ENCODE peak calls at places on chromosomes 16 and 17, in eight cellular contexts. One of them, this sample, is unnamed.

GRCh38 chr16:87860553-87861299 is 8.6 kb downstream of the SLC7A5 start:
- DNase-seq in adrenal gland: peak
- DNase-seq in AG10803: peak
- DNase-seq in nephron progenitor cell: peak
- DNase-seq in AG04450: no peak
- DNase-seq in A549: peak
- DNase-seq in foreskin fibroblast: peak
- DNase-seq in heart right ventricle: no peak
- DNase-seq in this sample: peak

GRCh38 chr17:8632087-8632486 is 1.6 kb upstream of the MYH10 start:
- DNase-seq in adrenal gland: no peak
- DNase-seq in AG10803: no peak
- DNase-seq in nephron progenitor cell: peak
- DNase-seq in AG04450: no peak
- DNase-seq in A549: no peak
- DNase-seq in foreskin fibroblast: no peak
- DNase-seq in heart right ventricle: no peak
- DNase-seq in this sample: no peak

GRCh38 chr17:50916026-50916707 is 50.0 kb upstream of the TOB1 start:
- DNase-seq in adrenal gland: no peak
- DNase-seq in AG10803: peak
- DNase-seq in nephron progenitor cell: no peak
- DNase-seq in AG04450: no peak
- DNase-seq in A549: no peak
- DNase-seq in foreskin fibroblast: no peak
- DNase-seq in heart right ventricle: no peak
- DNase-seq in this sample: peak

GRCh38 chr17:78529871-78530670 is 47.1 kb downstream of the DNAH17 start:
- DNase-seq in adrenal gland: peak
- DNase-seq in AG10803: no peak
- DNase-seq in nephron progenitor cell: no peak
- DNase-seq in AG04450: no peak
- DNase-seq in A549: no peak
- DNase-seq in foreskin fibroblast: no peak
- DNase-seq in heart right ventricle: no peak
- DNase-seq in this sample: no peak

GRCh38 chr17:46950615-46950996 is 27.6 kb downstream of the GOSR2 start:
- DNase-seq in adrenal gland: no peak
- DNase-seq in AG10803: no peak
- DNase-seq in nephron progenitor cell: no peak
- DNase-seq in AG04450: no peak
- DNase-seq in A549: no peak
- DNase-seq in foreskin fibroblast: no peak
- DNase-seq in heart right ventricle: no peak
- DNase-seq in this sample: no peak

GRCh38 chr17:69978056-69978646 is 96.9 kb upstream of the KCNJ16 start:
- DNase-seq in adrenal gland: no peak
- DNase-seq in AG10803: no peak
- DNase-seq in nephron progenitor cell: no peak
- DNase-seq in AG04450: no peak
- DNase-seq in A549: no peak
- DNase-seq in foreskin fibroblast: no peak
- DNase-seq in heart right ventricle: no peak
- DNase-seq in this sample: no peak

GRCh38 chr17:68398731-68399637 is 58.3 kb downstream of the WIPI1 start:
- DNase-seq in adrenal gland: peak
- DNase-seq in AG10803: peak
- DNase-seq in nephron progenitor cell: peak
- DNase-seq in AG04450: peak
- DNase-seq in A549: peak
- DNase-seq in foreskin fibroblast: peak
- DNase-seq in heart right ventricle: peak
- DNase-seq in this sample: no peak

GRCh38 chr16:78375055-78375679 is 275.7 kb downstream of the WWOX start:
- DNase-seq in adrenal gland: no peak
- DNase-seq in AG10803: no peak
- DNase-seq in nephron progenitor cell: no peak
- DNase-seq in AG04450: no peak
- DNase-seq in A549: no peak
- DNase-seq in foreskin fibroblast: no peak
- DNase-seq in heart right ventricle: no peak
- DNase-seq in this sample: no peak

GRCh38 chr16:2089676-2090480 is 42.1 kb downstream of the TSC2 start:
- DNase-seq in adrenal gland: peak
- DNase-seq in AG10803: no peak
- DNase-seq in nephron progenitor cell: no peak
- DNase-seq in AG04450: no peak
- DNase-seq in A549: no peak
- DNase-seq in foreskin fibroblast: no peak
- DNase-seq in heart right ventricle: no peak
- DNase-seq in this sample: no peak

GRCh38 chr16:2090481-2090797 is 42.7 kb downstream of the TSC2 start:
- DNase-seq in adrenal gland: peak
- DNase-seq in AG10803: no peak
- DNase-seq in nephron progenitor cell: no peak
- DNase-seq in AG04450: no peak
- DNase-seq in A549: no peak
- DNase-seq in foreskin fibroblast: no peak
- DNase-seq in heart right ventricle: no peak
- DNase-seq in this sample: no peak

GRCh38 chr16:2092866-2093265 is 42.8 kb downstream of the PKD1 start:
- DNase-seq in adrenal gland: no peak
- DNase-seq in AG10803: no peak
- DNase-seq in nephron progenitor cell: no peak
- DNase-seq in AG04450: no peak
- DNase-seq in A549: no peak
- DNase-seq in foreskin fibroblast: no peak
- DNase-seq in heart right ventricle: no peak
- DNase-seq in this sample: no peak

GRCh38 chr16:2091722-2092620 is 43.7 kb downstream of the PKD1 start:
- DNase-seq in adrenal gland: peak
- DNase-seq in AG10803: no peak
- DNase-seq in nephron progenitor cell: no peak
- DNase-seq in AG04450: no peak
- DNase-seq in A549: no peak
- DNase-seq in foreskin fibroblast: no peak
- DNase-seq in heart right ventricle: no peak
- DNase-seq in this sample: no peak

DNA sequence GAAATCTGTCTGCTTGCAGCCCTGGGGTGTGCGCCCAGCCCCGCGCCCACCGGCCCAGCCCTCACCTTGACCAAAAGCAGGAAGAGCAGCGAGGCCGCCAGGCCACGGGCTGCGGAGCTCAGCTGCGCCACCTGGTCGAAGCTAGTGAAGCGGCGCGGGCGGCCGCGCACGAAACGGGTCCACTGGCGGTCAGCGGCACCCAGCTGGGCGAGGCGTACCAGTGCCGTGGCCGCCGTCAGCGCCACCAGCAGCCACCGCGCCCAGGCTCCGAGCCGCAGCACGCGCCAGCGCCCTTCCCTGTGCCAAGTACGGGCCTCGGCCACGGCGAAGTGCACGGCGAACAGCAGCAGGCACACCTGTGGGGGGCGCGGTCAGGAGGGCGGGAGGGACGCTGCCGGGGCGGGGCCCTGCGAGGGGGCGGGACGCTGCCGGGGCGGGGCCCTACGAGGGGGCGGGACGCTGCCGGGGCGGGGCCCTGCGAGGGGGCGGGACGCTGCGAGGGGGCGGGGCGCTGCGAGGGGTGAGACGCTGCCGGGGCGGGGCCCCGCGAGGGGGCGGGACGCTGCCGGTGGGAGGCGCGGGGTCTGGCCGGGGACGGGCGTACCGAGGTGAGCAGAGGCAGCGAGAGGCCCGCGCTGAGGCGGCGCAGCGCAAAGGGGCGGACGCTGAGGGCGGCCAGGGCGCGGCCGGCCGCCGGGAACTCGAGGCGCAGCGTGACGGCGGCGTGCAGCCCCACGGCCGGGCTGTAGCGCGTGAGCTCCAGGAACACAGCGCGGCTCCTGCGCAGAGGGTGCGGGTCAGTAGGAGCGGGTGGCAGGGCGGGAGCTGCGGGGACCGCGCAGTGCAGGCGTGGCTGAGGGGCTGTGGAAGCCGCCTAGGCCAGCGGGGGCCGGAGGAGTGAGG is 43.3 kb downstream of the TSC2 start:
- DNase-seq in adrenal gland: peak
- DNase-seq in AG10803: no peak
- DNase-seq in nephron progenitor cell: peak
- DNase-seq in AG04450: no peak
- DNase-seq in A549: peak
- DNase-seq in foreskin fibroblast: peak
- DNase-seq in heart right ventricle: peak
- DNase-seq in this sample: no peak
- TF ChIP-seq CTCF in adrenal gland: peak
- TF ChIP-seq CTCF in AG10803: no peak
- TF ChIP-seq CTCF in nephron progenitor cell: peak
- TF ChIP-seq CTCF in AG04450: no peak
- TF ChIP-seq CTCF in A549: peak
- TF ChIP-seq CTCF in foreskin fibroblast: no peak
- TF ChIP-seq CTCF in heart right ventricle: peak
- TF ChIP-seq CTCF in this sample: no peak

GRCh38 chr17:2175294-2175628 is 120.4 kb downstream of the HIC1 start:
- DNase-seq in adrenal gland: no peak
- DNase-seq in AG10803: peak
- DNase-seq in nephron progenitor cell: no peak
- DNase-seq in AG04450: no peak
- DNase-seq in A549: no peak
- DNase-seq in foreskin fibroblast: peak
- DNase-seq in heart right ventricle: no peak
- DNase-seq in this sample: no peak
- TF ChIP-seq CTCF in adrenal gland: no peak
- TF ChIP-seq CTCF in AG10803: no peak
- TF ChIP-seq CTCF in nephron progenitor cell: no peak
- TF ChIP-seq CTCF in AG04450: no peak
- TF ChIP-seq CTCF in A549: no peak
- TF ChIP-seq CTCF in foreskin fibroblast: no peak
- TF ChIP-seq CTCF in heart right ventricle: no peak
- TF ChIP-seq CTCF in this sample: no peak

DNA sequence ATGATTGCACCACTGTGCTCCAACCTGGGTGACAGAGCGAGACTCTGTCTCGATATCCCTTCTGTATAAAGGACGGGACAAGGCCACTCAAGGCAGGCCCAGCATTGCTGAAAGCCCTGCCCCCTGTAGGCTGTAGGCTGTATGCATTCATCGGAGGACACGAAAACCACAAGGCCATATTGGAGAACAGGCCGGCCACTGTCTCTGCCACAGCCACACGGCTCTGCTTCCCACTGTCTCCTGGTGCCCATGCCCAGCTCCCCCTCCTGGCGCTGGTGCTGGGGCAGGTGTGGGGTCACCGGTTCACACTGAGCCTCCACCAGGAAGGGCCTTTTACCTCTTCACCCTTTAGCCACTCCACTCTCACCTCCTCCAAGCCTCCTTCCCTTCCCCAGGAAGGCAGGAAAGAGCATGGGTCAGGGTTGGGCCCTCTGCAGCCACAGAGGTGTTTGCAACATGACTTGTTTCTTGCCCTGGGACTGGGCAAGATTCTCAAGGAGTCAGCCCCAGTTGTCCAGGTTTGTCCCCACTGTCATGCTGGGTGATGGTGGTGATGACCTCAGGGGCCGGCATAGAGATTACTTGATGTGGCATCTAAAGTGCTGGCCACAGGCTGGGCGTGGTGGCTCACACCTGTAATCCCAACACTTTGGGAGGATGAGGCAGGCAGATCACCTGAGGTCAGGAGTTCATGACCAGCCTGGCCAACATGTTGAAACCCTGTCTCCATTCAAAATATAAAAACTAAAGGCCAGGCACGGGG is 5.3 kb upstream of the NTN3 start:
- DNase-seq in adrenal gland: no peak
- DNase-seq in AG10803: no peak
- DNase-seq in nephron progenitor cell: no peak
- DNase-seq in AG04450: no peak
- DNase-seq in A549: peak
- DNase-seq in foreskin fibroblast: no peak
- DNase-seq in heart right ventricle: no peak
- DNase-seq in this sample: no peak
- TF ChIP-seq CTCF in adrenal gland: no peak
- TF ChIP-seq CTCF in AG10803: peak
- TF ChIP-seq CTCF in nephron progenitor cell: peak
- TF ChIP-seq CTCF in AG04450: peak
- TF ChIP-seq CTCF in A549: no peak
- TF ChIP-seq CTCF in foreskin fibroblast: peak
- TF ChIP-seq CTCF in heart right ventricle: no peak
- TF ChIP-seq CTCF in this sample: peak

GRCh38 chr17:4738136-4739121 is 1.2 kb upstream of the ZMYND15 start:
- DNase-seq in adrenal gland: no peak
- DNase-seq in AG10803: no peak
- DNase-seq in nephron progenitor cell: no peak
- DNase-seq in AG04450: no peak
- DNase-seq in A549: no peak
- DNase-seq in foreskin fibroblast: no peak
- DNase-seq in heart right ventricle: no peak
- DNase-seq in this sample: no peak

GRCh38 chr17:4741544-4741943 is 1.8 kb upstream of the CXCL16 start:
- DNase-seq in adrenal gland: no peak
- DNase-seq in AG10803: no peak
- DNase-seq in nephron progenitor cell: no peak
- DNase-seq in AG04450: no peak
- DNase-seq in A549: no peak
- DNase-seq in foreskin fibroblast: no peak
- DNase-seq in heart right ventricle: no peak
- DNase-seq in this sample: no peak

GRCh38 chr17:4740025-4740351 is 260 bp upstream of the CXCL16 start:
- DNase-seq in adrenal gland: no peak
- DNase-seq in AG10803: no peak
- DNase-seq in nephron progenitor cell: no peak
- DNase-seq in AG04450: no peak
- DNase-seq in A549: no peak
- DNase-seq in foreskin fibroblast: no peak
- DNase-seq in heart right ventricle: no peak
- DNase-seq in this sample: no peak

GRCh38 chr17:4740584-4740983 is 856 bp upstream of the CXCL16 start:
- DNase-seq in adrenal gland: no peak
- DNase-seq in AG10803: no peak
- DNase-seq in nephron progenitor cell: no peak
- DNase-seq in AG04450: no peak
- DNase-seq in A549: no peak
- DNase-seq in foreskin fibroblast: no peak
- DNase-seq in heart right ventricle: no peak
- DNase-seq in this sample: no peak

DNA sequence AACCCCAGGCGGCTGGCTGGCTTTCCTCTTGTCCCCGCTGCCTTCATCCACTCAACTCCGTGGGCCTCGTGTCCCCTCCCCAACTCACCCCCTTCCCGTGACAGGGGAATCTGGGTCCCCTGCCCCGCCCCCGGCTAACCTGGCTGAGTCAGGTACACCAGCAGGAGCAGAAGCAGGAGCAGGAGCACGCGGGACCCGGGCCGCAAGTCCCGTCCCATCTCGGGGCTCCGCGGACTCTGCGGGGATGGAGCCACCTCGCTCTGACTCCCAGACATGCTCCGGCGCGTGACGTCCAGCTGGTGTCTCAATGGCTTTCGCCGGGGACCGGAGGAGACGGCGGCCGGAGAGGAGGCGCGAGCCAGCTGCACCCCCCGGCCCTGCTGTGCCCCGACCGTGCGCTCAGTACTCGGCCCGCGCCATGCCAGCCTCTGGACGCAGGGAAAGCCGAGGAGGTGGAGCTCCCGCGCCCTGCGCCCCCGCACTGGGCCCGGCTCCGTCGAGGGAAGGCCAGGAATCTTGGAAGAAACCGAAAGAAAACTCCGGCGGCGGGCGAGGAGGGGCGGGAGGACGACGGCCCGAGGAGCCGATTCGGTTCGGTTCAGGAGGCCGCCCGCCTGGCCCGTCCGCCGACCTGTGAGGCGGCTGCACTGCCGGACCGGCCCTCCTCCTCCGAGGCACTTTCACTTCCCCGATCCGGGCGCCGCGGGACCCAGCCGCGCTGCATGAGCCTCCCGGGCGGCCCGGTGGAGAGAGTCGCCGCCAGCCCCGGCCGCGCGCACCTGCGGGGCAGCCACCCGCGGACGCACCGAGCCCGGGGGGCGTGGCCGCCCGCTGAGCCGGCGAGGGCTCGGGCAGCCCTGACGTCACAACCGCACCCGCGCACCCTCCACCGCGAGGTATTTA is at the start of the genes CXCL16 and ZMYND15:
- DNase-seq in adrenal gland: peak
- DNase-seq in AG10803: peak
- DNase-seq in nephron progenitor cell: peak
- DNase-seq in AG04450: no peak
- DNase-seq in A549: peak
- DNase-seq in foreskin fibroblast: peak
- DNase-seq in heart right ventricle: peak
- DNase-seq in this sample: no peak
- TF ChIP-seq CTCF in adrenal gland: no peak
- TF ChIP-seq CTCF in AG10803: no peak
- TF ChIP-seq CTCF in nephron progenitor cell: no peak
- TF ChIP-seq CTCF in AG04450: no peak
- TF ChIP-seq CTCF in A549: no peak
- TF ChIP-seq CTCF in foreskin fibroblast: no peak
- TF ChIP-seq CTCF in heart right ventricle: no peak
- TF ChIP-seq CTCF in this sample: no peak

This sample was measured in HFF-Myc.